ENCODE peak calls at places on chromosomes 2 and 18, in four cellular contexts. J is neural progenitor cell, K is tibial artery, T is NCI-H69. V is an unnamed sample.

GRCh38 chr18:11891737-11892136 is 16.4 kb downstream of the MPPE1 start:
- DNase-seq in T (no peak), J (no peak), K (peak; percentile 12), V (no peak)

GRCh38 chr2:215712219-215712849 is 276.5 kb upstream of the FN1 start:
- DNase-seq in T (no peak), K (no peak), J (no peak), V (no peak)

GRCh38 chr2:7191927-7192326 is 274.7 kb downstream of the RNF144A start:
- DNase-seq in K (no peak), J (no peak), T (peak; percentile 16), V (peak; percentile 99)

GRCh38 chr18:56233595-56233994 is 404.8 kb downstream of the TXNL1 start:
- DNase-seq in K (no peak), T (peak; percentile 61), J (no peak), V (peak; percentile 79)

GRCh38 chr2:126658910-126659613 is 3.1 kb downstream of the GYPC start:
- DNase-seq in T (no peak), J (no peak), K (peak; percentile 87), V (no peak)

GRCh38 chr2:393711-394696 is 106.1 kb upstream of the ALKAL2 start:
- DNase-seq in T (peak; percentile 22), K (no peak), J (no peak), V (peak; percentile 18)

GRCh38 chr2:111662039-111662740 is 221.8 kb downstream of the ANAPC1 start:
- DNase-seq in T (no peak), K (no peak), J (no peak), V (no peak)

GRCh38 chr2:22020101-22020742 is 896.5 kb downstream of the TDRD15 start:
- DNase-seq in K (no peak), T (peak; percentile 58), J (peak; percentile 15), V (no peak)

GRCh38 chr18:2406544-2406943 is 164.8 kb downstream of the METTL4 start:
- DNase-seq in T (no peak), J (no peak), K (no peak), V (peak; percentile 22)

GRCh38 chr2:45895477-45895876 is 244.0 kb downstream of the PRKCE start:
- DNase-seq in K (no peak), J (no peak), T (no peak), V (no peak)

GRCh38 chr2:43464546-43464945 is 131.3 kb downstream of the THADA start:
- DNase-seq in K (peak; percentile 73), T (no peak), J (no peak), V (no peak)

GRCh38 chr2:181745796-181746540 is 65.7 kb upstream of the NEUROD1 start:
- DNase-seq in T (no peak), J (no peak), K (no peak), V (no peak)

GRCh38 chr2:79368116-79368630 is 144.7 kb upstream of the CTNNA2 start:
- DNase-seq in K (no peak), J (no peak), T (no peak), V (peak; percentile 4)

GRCh38 chr2:234795974-234796690 is 155.7 kb upstream of the SH3BP4 start:
- DNase-seq in J (no peak), K (no peak), T (peak; percentile 72), V (no peak)

V was measured in astrocyte of the cerebellum.